ENCODE peak calls at places on chromosome 15, in seven cellular contexts. A, I, H, N, L, C and V are unnamed samples.

GRCh38 chr15:76711351-76711827 is 193.8 kb downstream of the SCAPER start:
- DNase-seq in A (no peak), I (no peak), H (no peak), N (no peak), L (no peak), C (peak), V (no peak)

GRCh38 chr15:40058476-40059140 is 19.6 kb upstream of the SRP14 start:
- DNase-seq in A (peak), I (no peak), H (peak), N (no peak), L (peak), C (no peak), V (no peak)

GRCh38 chr15:89822030-89822429 is 7.4 kb upstream of the ANPEP start:
- DNase-seq in A (no peak), I (no peak), H (no peak), N (no peak), L (peak), C (no peak), V (no peak)

GRCh38 chr15:93072011-93072410 is 17.0 kb downstream of the RGMA start:
- DNase-seq in A (peak), I (peak), H (peak), N (no peak), L (no peak), C (no peak), V (peak)

GRCh38 chr15:91268510-91268909 is 168.5 kb downstream of the SV2B start:
- DNase-seq in A (no peak), I (peak), H (no peak), N (no peak), L (no peak), C (no peak), V (no peak)

GRCh38 chr15:59339252-59339672 is 33.4 kb downstream of the MYO1E start:
- DNase-seq in A (peak), I (no peak), H (peak), N (no peak), L (peak), C (no peak), V (no peak)

GRCh38 chr15:90917569-90917968 is 14.5 kb downstream of the MAN2A2 start:
- DNase-seq in A (no peak), I (no peak), H (no peak), N (no peak), L (no peak), C (no peak), V (no peak)

GRCh38 chr15:41577863-41578735 is 19.1 kb downstream of the TYRO3 start:
- DNase-seq in A (no peak), I (no peak), H (no peak), N (no peak), L (no peak), C (no peak), V (no peak)

GRCh38 chr15:58332676-58333400 is 99.0 kb upstream of the LIPC start:
- DNase-seq in A (peak), I (peak), H (peak), N (no peak), L (peak), C (no peak), V (no peak)

GRCh38 chr15:33985287-33985686 is 17.0 kb downstream of the CHRM5 start:
- DNase-seq in A (peak), I (peak), H (peak), N (no peak), L (peak), C (no peak), V (peak)

GRCh38 chr15:91202510-91202909 is 102.5 kb downstream of the SV2B start:
- DNase-seq in A (no peak), I (no peak), H (no peak), N (no peak), L (no peak), C (no peak), V (no peak)

GRCh38 chr15:39275066-39275465 is 305.8 kb upstream of the THBS1 start:
- DNase-seq in A (no peak), I (no peak), H (no peak), N (no peak), L (no peak), C (peak), V (no peak)

GRCh38 chr15:49145651-49146609 is 9.5 kb downstream of the COPS2 start:
- DNase-seq in A (peak), I (peak), H (peak), N (peak), L (peak), C (no peak), V (peak)

GRCh38 chr15:64894395-64895056 is 17.2 kb upstream of the ANKDD1A start:
- DNase-seq in A (no peak), I (no peak), H (no peak), N (no peak), L (no peak), C (peak), V (no peak)
- H3K4me3 ChIP-seq in A (no peak), I (no peak), H (no peak), N (no peak), L (peak), C (peak), V (no peak)

GRCh38 chr15:56017920-56018319 is 24.5 kb upstream of the NEDD4 start:
- DNase-seq in A (no peak), I (no peak), H (no peak), N (no peak), L (peak), C (no peak), V (no peak)
- TF ChIP-seq CTCF in A (peak), I (peak), H (no peak), N (no peak), L (peak), C (no peak), V (no peak)

DNA sequence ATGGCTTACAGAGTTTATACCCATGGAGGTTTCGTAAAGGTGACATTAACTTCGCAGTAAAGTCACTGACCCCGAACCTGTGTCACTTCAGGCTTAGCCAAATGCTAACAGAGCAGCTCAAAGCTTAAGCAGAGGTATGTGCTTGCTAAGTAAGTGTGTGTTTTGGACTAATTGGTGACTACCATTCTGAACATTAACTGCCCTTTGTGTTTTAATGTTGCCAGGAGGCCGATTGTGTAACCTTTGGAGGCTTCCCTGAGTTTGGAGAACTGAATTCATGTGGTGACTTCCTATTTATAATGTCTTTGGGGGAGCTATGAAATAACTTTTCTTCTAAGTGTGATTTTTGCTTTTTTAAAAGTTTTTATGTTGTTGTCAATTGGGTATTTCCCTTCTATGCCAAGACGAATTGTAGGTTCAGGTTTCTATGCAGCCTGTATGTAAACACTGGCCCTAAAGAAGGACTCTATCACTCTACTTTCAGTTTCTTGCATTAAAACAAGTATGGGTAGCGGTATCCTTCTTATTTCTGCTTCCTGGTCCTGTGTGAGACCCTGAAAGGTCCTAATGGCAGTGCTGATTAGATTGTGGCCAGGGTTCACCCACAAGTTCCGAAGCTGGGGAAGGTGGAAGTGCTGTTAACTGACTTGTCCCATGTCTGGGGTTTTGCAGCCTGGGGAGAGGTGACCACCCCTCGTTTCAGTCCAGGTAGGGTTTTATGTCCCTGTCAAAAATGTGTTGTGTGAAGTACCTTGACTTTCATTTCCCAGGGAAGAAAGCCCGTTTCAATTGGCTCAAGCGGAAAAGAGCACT is 86.3 kb downstream of the IGF1R start:
- DNase-seq in A (no peak), I (no peak), H (peak), N (no peak), L (peak), C (no peak), V (no peak)
- H3K4me3 ChIP-seq in A (no peak), I (no peak), H (no peak), N (no peak), L (no peak), C (no peak), V (no peak)

DNA sequence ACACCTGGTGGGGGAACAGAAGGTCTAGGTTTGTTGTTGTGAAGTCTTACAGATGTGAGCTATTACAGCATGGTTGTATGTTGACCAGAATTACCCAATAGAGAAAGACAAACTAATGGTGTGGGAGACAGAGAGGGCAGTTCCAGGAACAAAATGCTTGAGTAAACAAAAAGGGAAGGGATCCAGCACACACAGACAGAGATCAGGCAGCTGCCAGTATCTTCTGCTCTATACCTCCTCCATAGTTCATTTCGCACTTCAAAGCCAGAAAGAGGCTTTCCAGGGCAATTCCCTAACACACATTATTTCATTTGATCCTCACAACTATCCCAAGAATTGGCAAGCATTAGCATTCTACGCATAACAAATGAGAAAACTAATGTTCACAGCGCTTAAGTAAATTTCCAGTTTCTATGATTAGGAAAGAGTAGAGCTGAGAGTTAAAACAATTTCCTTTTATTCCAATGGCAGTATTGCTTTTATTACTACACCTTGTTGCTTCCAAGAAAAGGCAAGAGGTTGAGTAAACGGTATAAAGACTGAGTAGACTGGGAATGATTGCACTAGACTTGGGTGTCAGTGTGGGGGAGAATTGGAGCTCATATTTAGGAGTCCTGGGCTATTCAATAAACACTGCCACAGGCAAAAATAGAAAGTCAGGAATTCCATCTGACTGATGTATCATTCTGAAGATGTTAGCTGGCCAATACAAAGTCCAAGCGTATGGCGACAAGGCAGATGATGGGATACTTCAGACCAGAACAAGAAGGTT is 39.7 kb upstream of the ZNF280D start:
- DNase-seq in A (no peak), I (no peak), H (no peak), N (no peak), L (no peak), C (no peak), V (no peak)
- TF ChIP-seq CTCF in A (no peak), I (no peak), H (no peak), N (no peak), L (no peak), C (no peak), V (no peak)

DNA sequence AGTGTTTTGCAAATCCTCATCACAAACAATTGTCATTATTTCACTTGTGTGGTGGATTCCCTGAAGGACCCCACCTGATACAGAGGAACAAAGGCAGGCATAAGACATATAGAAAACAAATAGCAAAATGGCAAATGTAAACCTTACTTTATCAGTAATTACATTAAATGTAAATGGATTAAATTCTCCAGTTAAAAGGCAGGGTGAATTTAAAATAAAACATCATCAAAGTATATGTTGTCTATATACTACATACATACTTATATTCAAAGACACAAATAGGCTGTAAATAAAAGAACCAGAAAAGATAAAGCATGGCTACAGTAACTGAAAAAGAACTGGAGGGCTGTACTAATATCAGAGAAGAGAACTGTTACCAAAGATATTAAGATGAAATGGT is 117.3 kb downstream of the RFX7 start:
- DNase-seq in A (no peak), I (no peak), H (no peak), N (no peak), L (no peak), C (no peak), V (no peak)
- H3K4me3 ChIP-seq in A (no peak), I (no peak), H (no peak), N (no peak), L (no peak), C (no peak), V (no peak)

DNA sequence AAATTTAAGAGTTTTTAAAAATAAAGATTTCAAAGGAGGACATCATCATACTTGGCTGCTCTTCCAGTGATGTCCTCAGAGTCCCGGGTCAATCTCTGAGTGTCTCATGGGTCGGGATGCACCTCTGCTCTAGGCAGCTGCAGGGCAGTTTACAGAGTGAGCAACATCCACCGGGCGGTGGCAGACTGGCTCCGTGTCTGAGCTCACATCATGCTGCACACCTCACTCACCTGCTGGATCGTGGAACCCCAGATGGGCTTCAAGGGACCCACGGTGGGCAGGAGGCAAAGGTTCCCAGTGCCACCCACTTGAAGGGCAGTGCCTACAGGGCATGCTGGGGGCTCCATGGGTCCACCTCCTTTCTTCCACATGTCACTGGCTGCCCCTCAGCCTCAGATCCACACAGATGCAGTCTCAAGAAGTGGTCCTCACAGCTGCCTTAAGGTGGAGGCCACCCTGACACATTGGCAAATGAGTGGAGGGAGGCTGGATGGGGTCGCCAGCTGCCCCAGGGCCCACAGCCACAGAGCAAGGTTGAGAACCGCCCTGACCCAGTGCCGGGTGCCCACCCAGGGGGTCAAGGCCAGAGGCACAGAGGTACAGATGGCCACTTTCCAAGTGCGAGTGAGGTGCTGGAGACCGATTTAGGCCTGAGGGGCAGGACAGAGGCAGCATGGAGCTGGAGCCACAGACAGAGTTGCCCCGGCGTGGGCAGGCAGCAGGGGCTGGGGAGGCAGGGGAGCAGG is 25.2 kb downstream of the CYFIP1 start:
- DNase-seq in A (no peak), I (no peak), H (no peak), N (no peak), L (peak), C (no peak), V (no peak)
- TF ChIP-seq CTCF in A (no peak), I (no peak), H (no peak), N (no peak), L (peak), C (no peak), V (no peak)

GRCh38 chr15:70713547-70714414 is 49.6 kb downstream of the UACA start:
- DNase-seq in A (peak), I (no peak), H (peak), N (peak), L (no peak), C (no peak), V (no peak)

GRCh38 chr15:70708839-70709238 is 54.5 kb downstream of the UACA start:
- DNase-seq in A (no peak), I (peak), H (no peak), N (peak), L (no peak), C (no peak), V (no peak)

GRCh38 chr15:70714575-70714974 is 48.8 kb downstream of the UACA start:
- DNase-seq in A (peak), I (no peak), H (peak), N (peak), L (peak), C (no peak), V (no peak)

GRCh38 chr15:70707901-70708300 is 55.5 kb downstream of the UACA start:
- DNase-seq in A (no peak), I (no peak), H (no peak), N (no peak), L (no peak), C (no peak), V (no peak)

DNA sequence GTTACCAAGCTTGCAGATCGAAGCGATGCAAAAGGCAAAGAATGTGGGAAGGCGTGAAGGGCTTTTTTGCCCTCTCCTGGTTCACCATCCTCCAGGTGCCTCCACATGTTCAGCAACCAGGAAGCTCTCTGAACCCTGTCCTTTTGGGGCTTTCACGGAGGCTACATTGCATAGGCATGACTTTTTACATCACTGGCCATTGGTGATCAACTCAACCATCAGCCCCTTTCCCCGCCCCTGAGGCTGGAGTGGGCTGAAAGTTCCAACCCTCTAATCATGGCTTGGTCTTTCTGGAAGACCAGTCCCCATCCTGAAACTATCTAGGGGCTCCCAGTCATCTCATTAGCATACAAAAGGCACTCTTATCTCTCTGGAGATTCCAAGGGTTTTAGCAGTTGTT is 52.6 kb downstream of the UACA start:
- DNase-seq in A (no peak), I (no peak), H (peak), N (no peak), L (no peak), C (no peak), V (no peak)
- H3K4me3 ChIP-seq in A (no peak), I (no peak), H (no peak), N (no peak), L (no peak), C (no peak), V (no peak)

GRCh38 chr15:88620995-88621772 is at the start of gene AEN:
- DNase-seq in A (peak), I (peak), H (peak), N (peak), L (peak), C (peak), V (peak)
- TF ChIP-seq CTCF in A (no peak), I (no peak), H (no peak), N (no peak), L (no peak), C (no peak), V (no peak)

GRCh38 chr15:22949074-22949547 is 31.1 kb downstream of the CYFIP1 start:
- DNase-seq in A (peak), I (peak), H (peak), N (peak), L (peak), C (peak), V (no peak)
- H3K4me3 ChIP-seq in A (peak), I (peak), H (peak), N (no peak), L (no peak), C (peak), V (no peak)

DNA sequence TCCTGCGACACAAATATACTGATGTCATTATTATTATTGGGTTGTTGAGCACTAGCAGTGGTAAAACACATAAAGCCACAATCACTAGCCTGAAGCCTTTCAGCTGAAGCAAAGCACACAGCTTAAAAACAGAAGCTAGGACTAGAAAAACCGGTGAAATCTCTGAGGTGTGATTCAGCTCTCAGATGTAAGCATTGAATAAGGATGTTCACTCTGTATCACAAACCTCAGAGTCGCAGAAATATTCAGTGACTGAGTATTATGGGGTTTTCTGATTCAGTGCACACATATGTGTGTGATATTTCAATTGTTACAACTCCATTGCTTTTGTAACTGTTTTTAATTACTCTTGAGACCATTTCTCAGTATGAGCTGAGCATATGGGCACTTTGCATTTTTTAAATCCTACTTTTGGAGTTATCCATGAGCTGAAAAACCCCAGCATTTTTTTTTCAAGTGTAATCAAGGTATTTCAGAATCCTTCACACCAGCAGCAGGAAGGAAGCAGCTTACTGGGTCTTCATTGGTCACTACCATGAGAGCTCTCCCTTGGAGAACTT is 868.8 kb downstream of the NTRK3 start:
- DNase-seq in A (peak), I (no peak), H (no peak), N (no peak), L (peak), C (no peak), V (no peak)
- TF ChIP-seq CTCF in A (no peak), I (no peak), H (no peak), N (no peak), L (no peak), C (no peak), V (no peak)